ENCODE peak calls at places on chromosome 10, in nine cellular contexts. I is cardiac muscle cell, N is IMR-90, L is mammary epithelial cell, M is AG04450, K is tibial artery, S is brain microvascular endothelial cell, C is breast epithelium, P is spleen. H is an unnamed sample. For H3K27me3, the result is how much of the 10 kb centered on the place peaks cover.

GRCh38 chr10:103581499-103581898 is 88.0 kb downstream of the NEURL1 start:
- DNase-seq in K (no peak), I (no peak), L (no peak), C (no peak), M (no peak), N (no peak), P (no peak), S (no peak), H (no peak)

GRCh38 chr10:35259769-35260397 is 76.4 kb upstream of the CCNY start:
- DNase-seq in N (peak), M (peak), S (peak), P (no peak), I (peak), L (peak), K (no peak), C (no peak), H (no peak)

GRCh38 chr10:132122939-132123445 is 57.2 kb downstream of the JAKMIP3 start:
- DNase-seq in P (peak), C (no peak), I (no peak), S (no peak), N (no peak), M (no peak), L (no peak), K (no peak), H (no peak)

GRCh38 chr10:64558094-64558870 is 1037.1 kb downstream of the REEP3 start:
- DNase-seq in K (no peak), S (no peak), N (no peak), M (no peak), I (no peak), L (no peak), C (no peak), P (no peak), H (no peak)

GRCh38 chr10:126849646-126850045 is 55.6 kb upstream of the DOCK1 start:
- DNase-seq in N (no peak), I (no peak), C (no peak), S (no peak), K (no peak), L (no peak), M (no peak), P (no peak), H (no peak)

GRCh38 chr10:3931224-3931623 is 146.2 kb upstream of the KLF6 start:
- DNase-seq in L (no peak), I (no peak), M (no peak), S (no peak), C (no peak), P (no peak), N (no peak), K (no peak), H (no peak)

GRCh38 chr10:69645751-69646687 is 16.0 kb downstream of the FAM241B start:
- DNase-seq in K (peak), I (no peak), P (peak), C (no peak), N (no peak), M (no peak), L (no peak), S (no peak), H (no peak)

GRCh38 chr10:74955796-74956195 is 129.4 kb downstream of the KAT6B start:
- DNase-seq in I (peak), C (no peak), P (no peak), M (no peak), S (no peak), L (no peak), K (no peak), N (peak), H (no peak)

GRCh38 chr10:1154531-1154930 is 98.3 kb downstream of the WDR37 start:
- DNase-seq in L (no peak), N (no peak), M (no peak), K (no peak), P (peak), S (no peak), I (no peak), C (no peak), H (no peak)

GRCh38 chr10:74227697-74228424 is 76.8 kb downstream of the ADK start:
- DNase-seq in I (peak), L (peak), C (no peak), S (peak), N (peak), P (no peak), M (no peak), K (no peak), H (no peak)

GRCh38 chr10:75037171-75038153 is 74.0 kb upstream of the SAMD8 start:
- DNase-seq in L (no peak), N (no peak), P (no peak), S (no peak), M (no peak), K (no peak), C (no peak), I (no peak), H (no peak)

GRCh38 chr10:71382028-71382427 is 14.7 kb upstream of the CDH23 start:
- DNase-seq in I (no peak), K (no peak), N (no peak), S (no peak), L (no peak), C (no peak), M (no peak), P (no peak), H (no peak)
- H3K27ac ChIP-seq in I (no peak), K (no peak), N (no peak), S (no peak), L (no peak), C (no peak), M (no peak), P (no peak), H (no peak)

DNA sequence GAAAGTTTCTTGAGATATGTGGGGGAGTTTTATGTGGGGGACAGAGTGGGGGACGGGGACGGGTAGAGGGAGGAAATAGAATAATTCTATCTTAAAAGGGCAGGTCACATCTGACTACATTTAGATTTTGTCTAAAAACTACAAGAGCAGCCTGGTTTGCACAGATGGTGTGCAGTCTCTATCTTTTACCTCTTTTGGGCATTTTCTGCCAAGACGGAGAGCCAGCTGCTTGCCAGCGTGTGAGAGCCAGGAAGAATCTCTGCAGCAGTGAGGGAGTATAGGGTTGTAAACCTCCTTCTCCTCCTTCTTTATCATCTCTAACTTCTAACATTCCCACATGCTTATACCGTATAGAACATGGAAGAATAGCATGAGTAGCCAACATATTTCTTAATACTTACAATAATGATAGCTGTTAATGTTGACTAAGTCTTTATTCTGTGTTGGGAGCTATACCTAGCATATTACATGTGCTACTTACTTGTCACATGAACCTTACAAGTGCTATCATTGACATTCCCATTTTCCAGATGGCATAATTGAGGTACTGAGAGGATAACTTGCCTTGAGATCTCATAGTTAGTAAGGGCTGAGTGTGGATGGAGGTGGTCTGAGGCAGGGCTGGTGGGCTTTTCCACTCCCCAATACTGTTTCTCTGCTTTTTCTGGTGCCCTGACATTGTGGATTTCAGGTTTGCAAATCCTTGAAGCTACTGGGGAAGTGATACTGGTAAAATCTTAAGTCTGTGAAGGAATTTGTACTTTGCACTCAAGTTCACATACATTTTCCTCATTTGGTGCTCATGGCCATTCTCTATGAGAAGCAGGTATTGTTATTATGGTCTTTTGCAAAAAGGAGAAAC is 1.1 kb downstream of the ENTPD1 start:
- DNase-seq in I (peak), L (no peak), P (no peak), K (no peak), M (no peak), C (no peak), S (no peak), N (no peak), H (no peak)
- TF ChIP-seq CTCF in I (no peak), L (no peak), P (no peak), K (no peak), M (no peak), C (no peak), S (no peak), N (no peak), H (no peak)

GRCh38 chr10:6494934-6495592 is 85.0 kb downstream of the PRKCQ start:
- DNase-seq in M (no peak), L (no peak), I (no peak), K (no peak), N (no peak), C (no peak), S (no peak), P (no peak), H (no peak)
- H3K27me3 ChIP-seq in M (under half), L (under half), I (under half), K (under half), N (under half), C (under half), S (under half), P (under half), H (under half)

DNA sequence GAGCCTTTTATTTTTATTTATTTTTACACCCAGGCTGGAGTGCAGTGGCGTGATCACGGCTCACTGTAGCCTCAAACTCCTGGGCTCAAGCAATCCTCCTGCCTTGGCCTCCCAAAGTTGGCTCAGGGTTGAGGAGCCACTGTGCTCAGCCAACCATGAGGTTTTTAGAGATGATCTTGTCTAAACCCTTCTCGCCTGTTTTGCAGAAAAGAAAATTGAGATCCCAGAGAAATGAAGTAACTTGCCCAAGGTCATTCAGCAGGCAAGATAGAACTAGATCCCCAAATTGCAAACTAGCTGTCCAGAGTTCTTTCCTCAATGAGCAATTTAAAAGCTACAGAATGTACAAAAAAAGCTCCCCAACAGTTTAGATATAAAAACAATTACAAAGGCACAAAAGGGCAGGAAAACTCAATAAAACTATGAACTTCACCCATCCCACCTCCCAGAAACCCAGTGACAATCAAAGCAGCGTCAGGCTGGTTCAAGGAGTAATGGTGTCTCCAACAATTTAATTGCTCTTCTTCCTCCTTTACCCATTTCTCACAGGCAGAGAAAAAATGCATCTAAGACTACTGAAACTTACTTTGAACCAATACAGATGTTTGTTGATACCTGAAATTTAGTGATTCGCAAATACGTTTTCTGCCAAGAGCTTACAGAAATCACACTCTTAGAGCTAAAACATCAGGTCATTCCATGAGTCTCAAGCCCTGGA is 762 bp downstream of the MYOF start:
- DNase-seq in S (no peak), P (no peak), L (peak), I (no peak), C (no peak), N (no peak), M (no peak), K (no peak), H (no peak)
- H3K27ac ChIP-seq in S (peak), P (no peak), L (peak), I (peak), C (peak), N (peak), M (peak), K (peak), H (peak)